ENCODE peak calls at places on chromosomes 13 and 19, in ten cellular contexts. One of them, this sample, is unnamed.

GRCh38 chr13:91162180-91162579 is 185.3 kb upstream of the MIR17HG start:
- DNase-seq in fibroblast of lung: no peak
- DNase-seq in PC-3: no peak
- DNase-seq in endothelial cell: no peak
- DNase-seq in left ventricle myocardium inferior: no peak
- DNase-seq in GM23338: peak
- DNase-seq in upper lobe of right lung: no peak
- DNase-seq in foreskin fibroblast: no peak
- DNase-seq in ovary: no peak
- DNase-seq in cardiac fibroblast: no peak
- DNase-seq in this sample: no peak

GRCh38 chr19:1289395-1290244 is 3.9 kb downstream of the EFNA2 start:
- DNase-seq in ovary: no peak
- DNase-seq in PC-3: no peak
- DNase-seq in endothelial cell: no peak
- DNase-seq in foreskin fibroblast: no peak
- DNase-seq in fibroblast of lung: no peak
- DNase-seq in upper lobe of right lung: no peak
- DNase-seq in GM23338: no peak
- DNase-seq in left ventricle myocardium inferior: no peak
- DNase-seq in cardiac fibroblast: no peak
- DNase-seq in this sample: no peak

GRCh38 chr13:25319781-25320180 is 18.4 kb downstream of the NUP58 start:
- DNase-seq in GM23338: no peak
- DNase-seq in fibroblast of lung: peak
- DNase-seq in PC-3: no peak
- DNase-seq in endothelial cell: no peak
- DNase-seq in cardiac fibroblast: no peak
- DNase-seq in ovary: no peak
- DNase-seq in left ventricle myocardium inferior: no peak
- DNase-seq in upper lobe of right lung: no peak
- DNase-seq in foreskin fibroblast: no peak
- DNase-seq in this sample: no peak

GRCh38 chr19:46192990-46193650 is 36.4 kb upstream of the IGFL1 start:
- DNase-seq in upper lobe of right lung: no peak
- DNase-seq in fibroblast of lung: peak
- DNase-seq in foreskin fibroblast: peak
- DNase-seq in GM23338: no peak
- DNase-seq in cardiac fibroblast: peak
- DNase-seq in left ventricle myocardium inferior: no peak
- DNase-seq in PC-3: peak
- DNase-seq in endothelial cell: no peak
- DNase-seq in ovary: no peak
- DNase-seq in this sample: no peak

GRCh38 chr19:11418518-11419506 is at the start of gene RGL3:
- DNase-seq in upper lobe of right lung: peak
- DNase-seq in fibroblast of lung: no peak
- DNase-seq in left ventricle myocardium inferior: peak
- DNase-seq in PC-3: peak
- DNase-seq in foreskin fibroblast: no peak
- DNase-seq in ovary: no peak
- DNase-seq in endothelial cell: peak
- DNase-seq in cardiac fibroblast: no peak
- DNase-seq in GM23338: peak
- DNase-seq in this sample: no peak

GRCh38 chr13:49679244-49679643 is 12.0 kb downstream of the EBPL start:
- DNase-seq in left ventricle myocardium inferior: no peak
- DNase-seq in fibroblast of lung: peak
- DNase-seq in PC-3: no peak
- DNase-seq in upper lobe of right lung: no peak
- DNase-seq in ovary: no peak
- DNase-seq in GM23338: no peak
- DNase-seq in foreskin fibroblast: no peak
- DNase-seq in cardiac fibroblast: peak
- DNase-seq in endothelial cell: no peak
- DNase-seq in this sample: no peak

GRCh38 chr19:1383311-1384084 is at the start of gene NDUFS7:
- DNase-seq in cardiac fibroblast: peak
- DNase-seq in foreskin fibroblast: peak
- DNase-seq in endothelial cell: peak
- DNase-seq in fibroblast of lung: peak
- DNase-seq in upper lobe of right lung: peak
- DNase-seq in ovary: peak
- DNase-seq in PC-3: peak
- DNase-seq in GM23338: peak
- DNase-seq in left ventricle myocardium inferior: peak
- DNase-seq in this sample: peak

GRCh38 chr13:23707674-23708073 is 137.5 kb downstream of the TNFRSF19 start:
- DNase-seq in cardiac fibroblast: peak
- DNase-seq in foreskin fibroblast: no peak
- DNase-seq in endothelial cell: no peak
- DNase-seq in ovary: no peak
- DNase-seq in upper lobe of right lung: no peak
- DNase-seq in fibroblast of lung: peak
- DNase-seq in PC-3: peak
- DNase-seq in GM23338: no peak
- DNase-seq in left ventricle myocardium inferior: no peak
- DNase-seq in this sample: no peak

GRCh38 chr19:18809149-18809978 is 18.3 kb upstream of the COMP start:
- DNase-seq in foreskin fibroblast: peak
- DNase-seq in upper lobe of right lung: no peak
- DNase-seq in endothelial cell: no peak
- DNase-seq in GM23338: no peak
- DNase-seq in ovary: peak
- DNase-seq in PC-3: peak
- DNase-seq in fibroblast of lung: peak
- DNase-seq in left ventricle myocardium inferior: peak
- DNase-seq in cardiac fibroblast: peak
- DNase-seq in this sample: no peak

GRCh38 chr13:35475131-35475959 is 1.1 kb downstream of the MAB21L1 start:
- DNase-seq in GM23338: peak
- DNase-seq in cardiac fibroblast: peak
- DNase-seq in endothelial cell: peak
- DNase-seq in upper lobe of right lung: no peak
- DNase-seq in fibroblast of lung: peak
- DNase-seq in foreskin fibroblast: peak
- DNase-seq in ovary: peak
- DNase-seq in left ventricle myocardium inferior: no peak
- DNase-seq in PC-3: no peak
- DNase-seq in this sample: no peak

GRCh38 chr13:109787135-109787954 is 962 bp upstream of the IRS2 start:
- DNase-seq in PC-3: peak
- DNase-seq in cardiac fibroblast: peak
- DNase-seq in endothelial cell: peak
- DNase-seq in foreskin fibroblast: no peak
- DNase-seq in left ventricle myocardium inferior: peak
- DNase-seq in ovary: peak
- DNase-seq in GM23338: peak
- DNase-seq in fibroblast of lung: no peak
- DNase-seq in upper lobe of right lung: peak
- DNase-seq in this sample: no peak

DNA sequence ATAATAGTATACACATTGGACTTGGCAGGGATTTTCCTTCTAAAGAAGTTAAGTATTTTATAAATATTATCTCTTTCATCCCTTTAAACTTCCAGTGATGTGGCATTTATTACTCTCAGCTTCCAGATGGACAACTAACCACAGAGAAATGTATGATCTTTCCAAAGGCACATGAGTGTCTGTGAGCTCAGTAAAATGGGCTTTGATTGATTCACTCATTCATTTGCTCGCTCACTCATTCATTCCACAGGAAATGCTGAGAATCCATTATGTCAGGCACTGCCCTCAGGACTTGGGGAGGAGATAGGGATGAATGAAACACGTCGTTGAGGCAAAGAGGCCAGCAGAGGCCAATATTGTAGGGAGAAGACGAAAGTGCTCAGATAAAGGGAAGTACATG is 359.4 kb downstream of the EFNB2 start:
- DNase-seq in left ventricle myocardium inferior: no peak
- DNase-seq in GM23338: no peak
- DNase-seq in ovary: no peak
- DNase-seq in endothelial cell: no peak
- DNase-seq in PC-3: no peak
- DNase-seq in cardiac fibroblast: peak
- DNase-seq in upper lobe of right lung: no peak
- DNase-seq in fibroblast of lung: peak
- DNase-seq in foreskin fibroblast: peak
- DNase-seq in this sample: no peak
- TF ChIP-seq CTCF in left ventricle myocardium inferior: no peak
- TF ChIP-seq CTCF in GM23338: no peak
- TF ChIP-seq CTCF in ovary: no peak
- TF ChIP-seq CTCF in endothelial cell: no peak
- TF ChIP-seq CTCF in PC-3: no peak
- TF ChIP-seq CTCF in cardiac fibroblast: no peak
- TF ChIP-seq CTCF in upper lobe of right lung: no peak
- TF ChIP-seq CTCF in fibroblast of lung: peak
- TF ChIP-seq CTCF in foreskin fibroblast: no peak
- TF ChIP-seq CTCF in this sample: no peak

GRCh38 chr13:96796234-96796633 is 198.0 kb downstream of the OXGR1 start:
- DNase-seq in ovary: no peak
- DNase-seq in left ventricle myocardium inferior: no peak
- DNase-seq in PC-3: peak
- DNase-seq in fibroblast of lung: no peak
- DNase-seq in foreskin fibroblast: no peak
- DNase-seq in upper lobe of right lung: no peak
- DNase-seq in cardiac fibroblast: no peak
- DNase-seq in GM23338: no peak
- DNase-seq in endothelial cell: no peak
- DNase-seq in this sample: no peak
- TF ChIP-seq CTCF in ovary: no peak
- TF ChIP-seq CTCF in left ventricle myocardium inferior: no peak
- TF ChIP-seq CTCF in PC-3: peak
- TF ChIP-seq CTCF in fibroblast of lung: peak
- TF ChIP-seq CTCF in foreskin fibroblast: no peak
- TF ChIP-seq CTCF in upper lobe of right lung: no peak
- TF ChIP-seq CTCF in cardiac fibroblast: peak
- TF ChIP-seq CTCF in GM23338: no peak
- TF ChIP-seq CTCF in endothelial cell: no peak
- TF ChIP-seq CTCF in this sample: no peak

GRCh38 chr13:38630780-38631179 is 56.1 kb upstream of the FREM2 start:
- DNase-seq in cardiac fibroblast: peak
- DNase-seq in PC-3: no peak
- DNase-seq in upper lobe of right lung: no peak
- DNase-seq in left ventricle myocardium inferior: no peak
- DNase-seq in ovary: no peak
- DNase-seq in fibroblast of lung: peak
- DNase-seq in endothelial cell: no peak
- DNase-seq in foreskin fibroblast: peak
- DNase-seq in GM23338: no peak
- DNase-seq in this sample: no peak

GRCh38 chr13:38624822-38625221 is 62.1 kb upstream of the FREM2 start:
- DNase-seq in fibroblast of lung: no peak
- DNase-seq in upper lobe of right lung: no peak
- DNase-seq in ovary: no peak
- DNase-seq in GM23338: peak
- DNase-seq in foreskin fibroblast: no peak
- DNase-seq in endothelial cell: no peak
- DNase-seq in PC-3: no peak
- DNase-seq in cardiac fibroblast: no peak
- DNase-seq in left ventricle myocardium inferior: no peak
- DNase-seq in this sample: no peak

DNA sequence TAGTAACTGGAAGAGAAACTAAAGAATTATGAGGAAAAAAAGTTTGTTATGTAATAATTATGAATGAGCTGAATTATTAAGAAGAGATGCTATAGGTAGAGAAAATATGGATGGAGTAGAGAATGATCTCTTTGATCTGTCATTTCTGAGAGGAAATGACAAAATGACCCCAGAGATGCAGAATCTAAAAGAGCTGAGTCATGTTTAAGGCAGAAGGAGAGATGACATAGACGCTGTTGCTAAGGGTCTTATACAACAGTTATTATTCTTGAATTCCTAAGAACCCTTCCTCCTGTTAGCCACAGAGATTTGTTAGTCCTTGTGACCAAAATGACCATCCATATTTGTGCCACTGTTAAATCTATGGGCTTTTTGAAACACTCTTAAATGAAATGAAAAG is 58.3 kb upstream of the FREM2 start:
- DNase-seq in endothelial cell: no peak
- DNase-seq in foreskin fibroblast: no peak
- DNase-seq in fibroblast of lung: no peak
- DNase-seq in ovary: no peak
- DNase-seq in upper lobe of right lung: no peak
- DNase-seq in PC-3: no peak
- DNase-seq in GM23338: no peak
- DNase-seq in cardiac fibroblast: no peak
- DNase-seq in left ventricle myocardium inferior: no peak
- DNase-seq in this sample: no peak
- TF ChIP-seq CTCF in endothelial cell: no peak
- TF ChIP-seq CTCF in foreskin fibroblast: no peak
- TF ChIP-seq CTCF in fibroblast of lung: no peak
- TF ChIP-seq CTCF in ovary: no peak
- TF ChIP-seq CTCF in upper lobe of right lung: no peak
- TF ChIP-seq CTCF in PC-3: no peak
- TF ChIP-seq CTCF in GM23338: no peak
- TF ChIP-seq CTCF in cardiac fibroblast: no peak
- TF ChIP-seq CTCF in left ventricle myocardium inferior: no peak
- TF ChIP-seq CTCF in this sample: no peak

GRCh38 chr19:31555634-31556215 is 206.5 kb upstream of the TSHZ3 start:
- DNase-seq in fibroblast of lung: no peak
- DNase-seq in left ventricle myocardium inferior: no peak
- DNase-seq in GM23338: no peak
- DNase-seq in foreskin fibroblast: no peak
- DNase-seq in endothelial cell: peak
- DNase-seq in PC-3: no peak
- DNase-seq in ovary: no peak
- DNase-seq in upper lobe of right lung: no peak
- DNase-seq in cardiac fibroblast: no peak
- DNase-seq in this sample: no peak
- TF ChIP-seq CTCF in fibroblast of lung: no peak
- TF ChIP-seq CTCF in left ventricle myocardium inferior: no peak
- TF ChIP-seq CTCF in GM23338: peak
- TF ChIP-seq CTCF in foreskin fibroblast: no peak
- TF ChIP-seq CTCF in endothelial cell: no peak
- TF ChIP-seq CTCF in PC-3: no peak
- TF ChIP-seq CTCF in ovary: no peak
- TF ChIP-seq CTCF in upper lobe of right lung: no peak
- TF ChIP-seq CTCF in cardiac fibroblast: no peak
- TF ChIP-seq CTCF in this sample: no peak